ENCODE peak calls at places on chromosomes 13 and 19, in five cellular contexts. O, W, T, A and G are unnamed samples.

GRCh38 chr13:51000576-51001260 is 91.1 kb downstream of the RNASEH2B start:
- DNase-seq in O (no peak), W (peak), T (no peak), A (peak), G (no peak)

GRCh38 chr13:98370806-98371553 is 193.9 kb upstream of the RNF113B start:
- DNase-seq in O (no peak), W (peak), T (peak), A (peak), G (peak)

GRCh38 chr13:55816976-55817601 is 1323.6 kb upstream of the PRR20A start:
- DNase-seq in O (no peak), W (no peak), T (no peak), A (no peak), G (no peak)

GRCh38 chr19:49119411-49120324 is at the start of gene PPFIA3:
- DNase-seq in O (peak), W (peak), T (no peak), A (peak), G (no peak)

GRCh38 chr19:6064016-6064702 is 46.1 kb downstream of the RFX2 start:
- DNase-seq in O (peak), W (no peak), T (no peak), A (no peak), G (no peak)

GRCh38 chr13:21014666-21015170 is 46.7 kb downstream of the LATS2 start:
- DNase-seq in O (peak), W (peak), T (peak), A (peak), G (peak)

GRCh38 chr19:52722062-52723005 is 12.5 kb downstream of the ZNF611 start:
- DNase-seq in O (no peak), W (peak), T (peak), A (peak), G (peak)

GRCh38 chr13:36352350-36352749 is 6.2 kb upstream of the SPART start:
- DNase-seq in O (no peak), W (peak), T (no peak), A (peak), G (no peak)

GRCh38 chr13:51781246-51782022 is 22.5 kb downstream of the DHRS12 start:
- DNase-seq in O (no peak), W (peak), T (no peak), A (peak), G (no peak)

GRCh38 chr19:14517840-14518505 is at the start of gene DNAJB1:
- DNase-seq in O (peak), W (peak), T (no peak), A (peak), G (no peak)

GRCh38 chr13:45575830-45576180 is 39.7 kb downstream of the ERICH6B start:
- DNase-seq in O (no peak), W (no peak), T (no peak), A (no peak), G (no peak)

GRCh38 chr19:55018216-55018615 is 19.8 kb downstream of the GP6 start:
- DNase-seq in O (no peak), W (no peak), T (no peak), A (no peak), G (no peak)

GRCh38 chr13:33536639-33537425 is 251.3 kb upstream of the STARD13 start:
- DNase-seq in O (no peak), W (peak), T (peak), A (peak), G (peak)

GRCh38 chr13:47241446-47241845 is 344.6 kb upstream of the HTR2A start:
- DNase-seq in O (no peak), W (no peak), T (no peak), A (no peak), G (no peak)

GRCh38 chr13:85806553-85807175 is 7.4 kb upstream of the SLITRK6 start:
- DNase-seq in O (no peak), W (peak), T (no peak), A (peak), G (peak)

GRCh38 chr13:106038752-106039151 is 496.7 kb downstream of the EFNB2 start:
- DNase-seq in O (no peak), W (peak), T (peak), A (peak), G (peak)

GRCh38 chr13:24161010-24161775 is 673 bp downstream of the SPATA13 start:
- DNase-seq in O (peak), W (no peak), T (no peak), A (no peak), G (no peak)

GRCh38 chr19:5492813-5493409 is 37.7 kb downstream of the ZNRF4 start:
- DNase-seq in O (no peak), W (no peak), T (no peak), A (no peak), G (no peak)

GRCh38 chr19:3722443-3723109 is 14.4 kb downstream of the TJP3 start:
- DNase-seq in O (no peak), W (no peak), T (no peak), A (no peak), G (no peak)

GRCh38 chr19:7942981-7943443 is 454 bp downstream of the TIMM44 start:
- DNase-seq in O (no peak), W (no peak), T (no peak), A (no peak), G (no peak)

GRCh38 chr13:114115796-114116195 is 16.6 kb downstream of the RASA3 start:
- DNase-seq in O (peak), W (no peak), T (no peak), A (no peak), G (no peak)

GRCh38 chr13:22594041-22594440 is 586.7 kb upstream of the SGCG start:
- DNase-seq in O (no peak), W (no peak), T (no peak), A (no peak), G (no peak)

GRCh38 chr19:5932146-5932545 is 18.1 kb downstream of the CAPS start:
- DNase-seq in O (no peak), W (no peak), T (no peak), A (no peak), G (no peak)

GRCh38 chr13:27851481-27851880 is 59.2 kb downstream of the GSX1 start:
- DNase-seq in O (no peak), W (no peak), T (no peak), A (no peak), G (no peak)

GRCh38 chr19:12985049-12985776 is 10.1 kb upstream of the NFIX start:
- DNase-seq in O (peak), W (peak), T (no peak), A (peak), G (no peak)

GRCh38 chr13:110925023-110925608 is 10.2 kb upstream of the ANKRD10 start:
- DNase-seq in O (no peak), W (peak), T (no peak), A (peak), G (no peak)

GRCh38 chr19:47405197-47405550 is 14.2 kb downstream of the MEIS3 start:
- DNase-seq in O (no peak), W (no peak), T (no peak), A (no peak), G (no peak)

GRCh38 chr13:113879506-113880360 is 15.9 kb upstream of the GAS6 start:
- DNase-seq in O (peak), W (no peak), T (no peak), A (no peak), G (no peak)

GRCh38 chr13:113654175-113654560 is 3.8 kb downstream of the ATP4B start:
- DNase-seq in O (peak), W (peak), T (no peak), A (no peak), G (no peak)

GRCh38 chr19:38569368-38569983 is 48.3 kb downstream of the MAP4K1 start:
- DNase-seq in O (no peak), W (no peak), T (no peak), A (no peak), G (no peak)

GRCh38 chr19:35306473-35307246 is 14.7 kb downstream of the MAG start:
- DNase-seq in O (no peak), W (no peak), T (no peak), A (no peak), G (no peak)
- TF ChIP-seq CTCF in O (no peak), W (peak), T (no peak), A (no peak), G (no peak)

GRCh38 chr19:41997121-41997850 is 3.3 kb upstream of the ATP1A3 start:
- DNase-seq in O (no peak), W (peak), T (no peak), A (peak), G (no peak)
- H3K4me3 ChIP-seq in O (no peak), W (no peak), T (no peak), A (no peak), G (no peak)

DNA sequence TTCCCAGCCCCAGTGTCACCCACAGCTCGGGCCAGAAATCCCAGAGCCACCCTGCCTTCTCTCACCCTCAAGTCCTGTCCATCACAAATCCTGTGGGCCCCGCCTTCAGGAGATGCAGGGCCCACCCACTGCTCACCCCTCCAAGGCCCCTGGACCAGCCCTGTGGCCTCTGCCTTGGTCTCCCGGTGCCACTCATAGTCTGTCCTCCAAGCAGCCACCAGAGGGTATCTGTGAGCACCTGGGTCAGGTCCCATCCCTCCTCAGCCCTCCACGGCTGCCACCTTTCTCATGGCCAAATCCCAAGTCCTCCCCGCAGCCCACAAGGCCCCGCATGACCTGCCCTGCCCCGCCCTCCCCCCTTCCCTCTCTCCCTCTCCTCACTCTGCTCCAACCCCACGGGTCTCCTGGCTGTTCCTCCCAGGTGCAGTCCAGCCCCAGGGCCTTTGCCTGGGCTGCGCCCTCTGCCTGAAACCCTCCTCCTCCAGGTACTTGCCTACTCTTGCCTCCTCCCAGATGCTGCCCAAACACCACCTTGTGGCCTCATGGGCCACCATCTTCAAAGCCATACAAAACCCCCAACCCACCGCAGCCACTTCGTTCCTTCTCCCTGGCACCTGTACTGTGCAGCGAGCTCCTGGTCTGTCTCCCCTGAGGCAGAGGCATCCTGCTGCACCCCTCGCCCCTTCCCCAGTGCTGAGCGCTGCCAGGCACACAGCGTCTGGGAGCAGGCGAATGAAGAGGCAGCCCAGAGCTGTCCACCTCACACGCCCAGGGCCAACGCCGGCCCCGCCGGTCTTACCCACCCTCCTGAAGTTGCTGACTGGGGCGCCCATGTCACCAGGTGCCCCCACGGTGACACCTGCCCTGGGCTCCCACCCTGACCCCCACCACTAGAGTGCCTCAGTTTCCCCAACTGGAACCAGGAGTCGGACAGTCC is 13.2 kb upstream of the UQCR11 start:
- DNase-seq in O (no peak), W (peak), T (no peak), A (peak), G (no peak)
- TF ChIP-seq CTCF in O (peak), W (peak), T (peak), A (peak), G (peak)

GRCh38 chr19:50549927-50550593 is 18.2 kb downstream of the LRRC4B start:
- DNase-seq in O (no peak), W (no peak), T (no peak), A (no peak), G (no peak)
- H3K4me3 ChIP-seq in O (peak), W (no peak), T (no peak), A (no peak), G (no peak)

GRCh38 chr19:29876414-29876813 is 64.6 kb downstream of the CCNE1 start:
- DNase-seq in O (no peak), W (no peak), T (no peak), A (no peak), G (no peak)

GRCh38 chr19:29875931-29876330 is 64.1 kb downstream of the CCNE1 start:
- DNase-seq in O (no peak), W (no peak), T (no peak), A (no peak), G (no peak)

GRCh38 chr19:29873024-29873800 is 61.4 kb downstream of the CCNE1 start:
- DNase-seq in O (no peak), W (peak), T (no peak), A (peak), G (no peak)

GRCh38 chr19:29872224-29872731 is 60.5 kb downstream of the CCNE1 start:
- DNase-seq in O (no peak), W (peak), T (no peak), A (peak), G (no peak)

GRCh38 chr19:29873801-29874575 is 62.2 kb downstream of the CCNE1 start:
- DNase-seq in O (no peak), W (no peak), T (no peak), A (no peak), G (no peak)
- TF ChIP-seq CTCF in O (no peak), W (no peak), T (peak), A (no peak), G (no peak)

DNA sequence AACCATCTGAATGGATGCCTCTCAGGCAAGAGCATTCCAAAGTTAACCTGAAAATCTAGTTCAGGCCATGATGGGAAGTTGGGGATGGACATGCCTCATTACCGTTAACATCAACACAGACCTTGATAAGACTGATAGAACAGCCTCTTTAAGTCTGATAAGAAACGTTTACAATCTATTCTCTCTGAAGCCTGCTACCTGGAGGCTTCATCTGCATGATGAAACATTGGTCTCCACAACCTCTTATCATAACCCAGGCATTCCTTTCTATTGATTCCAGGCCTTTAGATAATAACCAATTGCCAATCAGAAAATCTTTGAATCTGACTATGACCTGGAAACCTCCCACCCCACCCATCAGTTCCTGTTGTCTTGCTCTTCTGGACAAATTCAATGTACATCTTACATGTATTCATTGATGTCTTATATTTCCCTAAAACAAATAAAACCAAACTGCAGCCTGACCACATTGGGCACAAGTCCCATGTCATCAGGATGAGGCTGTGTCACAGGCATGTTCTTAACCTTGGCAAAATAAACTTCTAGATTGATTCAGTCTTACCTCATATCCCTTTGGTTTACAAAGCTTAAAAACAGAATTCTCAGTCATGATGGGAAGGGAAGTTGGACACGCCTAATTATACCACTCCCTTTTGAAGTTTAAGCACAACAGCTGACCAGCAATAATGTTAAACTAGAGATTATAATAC is 843.8 kb upstream of the SPRY2 start:
- DNase-seq in O (no peak), W (no peak), T (no peak), A (peak), G (no peak)
- H3K4me3 ChIP-seq in O (no peak), W (no peak), T (no peak), A (no peak), G (no peak)

GRCh38 chr19:16091546-16092475 is 15.5 kb downstream of the TPM4 start:
- DNase-seq in O (no peak), W (no peak), T (no peak), A (no peak), G (no peak)

GRCh38 chr19:16087940-16088339 is 11.6 kb downstream of the TPM4 start:
- DNase-seq in O (no peak), W (no peak), T (no peak), A (no peak), G (no peak)

GRCh38 chr19:16085115-16085514 is 8.8 kb downstream of the TPM4 start:
- DNase-seq in O (no peak), W (no peak), T (no peak), A (no peak), G (no peak)

GRCh38 chr19:16088351-16088984 is 12.2 kb downstream of the TPM4 start:
- DNase-seq in O (no peak), W (no peak), T (no peak), A (no peak), G (no peak)

GRCh38 chr19:16088985-16089846 is 12.9 kb downstream of the TPM4 start:
- DNase-seq in O (no peak), W (no peak), T (no peak), A (no peak), G (no peak)
- TF ChIP-seq CTCF in O (no peak), W (no peak), T (no peak), A (no peak), G (no peak)

GRCh38 chr19:56120371-56121179 is 520 bp downstream of the ZNF787 start:
- DNase-seq in O (peak), W (peak), T (no peak), A (peak), G (no peak)

GRCh38 chr19:56119585-56119978 is 1.5 kb downstream of the ZNF787 start:
- DNase-seq in O (no peak), W (peak), T (no peak), A (peak), G (peak)

GRCh38 chr19:56118666-56119584 is 2.2 kb downstream of the ZNF787 start:
- DNase-seq in O (no peak), W (no peak), T (no peak), A (no peak), G (no peak)

GRCh38 chr19:56120002-56120370 is 1.1 kb downstream of the ZNF787 start:
- DNase-seq in O (no peak), W (no peak), T (no peak), A (no peak), G (no peak)

DNA sequence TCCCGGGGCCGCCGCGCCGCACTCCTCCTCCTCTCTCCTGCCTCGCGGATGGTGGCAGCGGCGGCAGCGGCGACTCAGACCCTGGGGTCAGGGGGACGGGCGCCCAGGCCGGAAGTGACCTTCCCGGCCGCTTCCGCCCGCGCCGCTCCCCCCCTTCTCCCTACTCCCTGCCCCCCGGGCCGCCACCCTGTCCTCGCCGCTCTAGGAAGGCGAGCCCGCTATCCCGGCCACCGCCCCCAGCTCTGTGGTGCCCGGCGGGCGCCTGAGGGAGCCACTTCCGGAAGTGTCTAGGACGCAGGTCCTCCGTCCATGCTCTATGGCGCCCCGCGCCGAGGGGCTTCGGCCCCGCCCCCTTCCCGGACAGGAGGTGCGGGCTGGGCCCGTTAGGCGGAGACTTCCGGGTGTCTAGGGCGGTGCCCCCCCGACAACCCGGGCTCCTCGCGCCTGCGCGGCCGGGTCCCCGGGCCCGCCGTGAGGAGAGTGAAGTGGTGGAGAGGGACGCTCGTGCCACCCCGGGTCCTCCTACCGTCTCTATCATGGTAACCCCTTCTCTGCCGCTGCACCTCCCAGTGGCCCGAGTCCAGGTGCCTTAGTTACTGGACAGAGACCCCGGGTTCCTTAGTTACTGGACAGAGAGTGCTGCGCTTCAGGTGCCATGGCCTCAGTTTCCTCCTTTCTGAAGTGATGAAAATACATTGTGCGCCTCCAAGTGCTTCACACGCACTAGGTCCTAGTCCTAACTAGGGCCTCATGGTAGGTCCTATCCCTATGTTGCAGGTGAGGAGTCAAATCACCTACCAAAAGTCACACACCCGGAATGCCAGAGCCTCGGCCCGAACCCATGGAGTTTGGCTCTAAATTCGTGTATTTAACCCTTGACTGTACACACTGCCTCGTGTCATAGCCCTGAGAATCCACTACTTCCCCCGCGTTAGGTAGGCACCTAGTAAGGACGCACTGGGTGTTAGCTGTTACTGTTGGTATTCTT is at the start of gene ZNF787:
- DNase-seq in O (peak), W (peak), T (peak), A (peak), G (peak)
- H3K4me3 ChIP-seq in O (peak), W (peak), T (peak), A (peak), G (peak)